ENCODE peak calls at places on chromosomes 1 and 21, in eight cellular contexts. E, C, S, W, I, V, T and L are unnamed samples.

GRCh38 chr21:37208056-37208705 is 59.0 kb downstream of the VPS26C start:
- DNase-seq in E (peak), C (peak), S (no peak), W (no peak), I (no peak), V (no peak), T (peak), L (peak)

GRCh38 chr1:160342520-160342919 is 530 bp downstream of the COPA start:
- DNase-seq in E (no peak), C (no peak), S (no peak), W (no peak), I (no peak), V (no peak), T (no peak), L (no peak)

GRCh38 chr1:87612966-87613365 is 284.3 kb downstream of the LMO4 start:
- DNase-seq in E (no peak), C (no peak), S (no peak), W (no peak), I (no peak), V (no peak), T (no peak), L (no peak)

GRCh38 chr1:208829601-208830000 is 585.4 kb upstream of the PLXNA2 start:
- DNase-seq in E (no peak), C (no peak), S (no peak), W (no peak), I (no peak), V (no peak), T (no peak), L (no peak)

GRCh38 chr1:18921506-18922251 is 19.3 kb upstream of the ALDH4A1 start:
- DNase-seq in E (no peak), C (no peak), S (no peak), W (no peak), I (no peak), V (no peak), T (no peak), L (no peak)

GRCh38 chr1:16017461-16018303 is at the start of gene HSPB7:
- DNase-seq in E (peak), C (no peak), S (no peak), W (peak), I (no peak), V (no peak), T (no peak), L (peak)

GRCh38 chr1:110583505-110583904 is 22.7 kb downstream of the KCNA2 start:
- DNase-seq in E (no peak), C (no peak), S (no peak), W (no peak), I (no peak), V (no peak), T (no peak), L (no peak)

GRCh38 chr1:15714438-15715136 is 21.5 kb upstream of the SLC25A34 start:
- DNase-seq in E (no peak), C (no peak), S (no peak), W (peak), I (no peak), V (no peak), T (no peak), L (no peak)

GRCh38 chr1:1259948-1260614 is 13.6 kb upstream of the C1QTNF12 start:
- DNase-seq in E (no peak), C (no peak), S (no peak), W (no peak), I (no peak), V (no peak), T (no peak), L (no peak)

GRCh38 chr1:2528966-2529750 is 905 bp downstream of the HES5 start:
- DNase-seq in E (peak), C (no peak), S (no peak), W (no peak), I (no peak), V (peak), T (no peak), L (peak)

GRCh38 chr1:110605901-110606783 is at the start of gene KCNA2:
- DNase-seq in E (no peak), C (no peak), S (no peak), W (no peak), I (no peak), V (peak), T (no peak), L (peak)

GRCh38 chr1:23913212-23913880 is at the start of gene CNR2:
- DNase-seq in E (no peak), C (no peak), S (no peak), W (no peak), I (no peak), V (no peak), T (no peak), L (no peak)

GRCh38 chr1:116147972-116148371 is 36.8 kb downstream of the MAB21L3 start:
- DNase-seq in E (no peak), C (no peak), S (no peak), W (no peak), I (no peak), V (no peak), T (no peak), L (no peak)

GRCh38 chr1:203104789-203105188 is 19.0 kb upstream of the MYOG start:
- DNase-seq in E (no peak), C (no peak), S (no peak), W (no peak), I (no peak), V (no peak), T (no peak), L (no peak)

GRCh38 chr1:24966121-24966723 is 36.1 kb upstream of the RUNX3 start:
- DNase-seq in E (no peak), C (no peak), S (no peak), W (no peak), I (no peak), V (no peak), T (no peak), L (no peak)

GRCh38 chr1:12435639-12436344 is 182.2 kb downstream of the DHRS3 start:
- DNase-seq in E (no peak), C (no peak), S (no peak), W (peak), I (no peak), V (no peak), T (peak), L (no peak)

GRCh38 chr1:84146375-84147032 is 2.4 kb downstream of the PRKACB start:
- DNase-seq in E (no peak), C (no peak), S (no peak), W (peak), I (peak), V (no peak), T (no peak), L (no peak)

GRCh38 chr1:56672579-56672978 is 27.5 kb downstream of the PRKAA2 start:
- DNase-seq in E (no peak), C (no peak), S (no peak), W (no peak), I (no peak), V (no peak), T (no peak), L (no peak)

GRCh38 chr1:114153051-114153620 is 533 bp downstream of the SYT6 start:
- DNase-seq in E (no peak), C (no peak), S (peak), W (no peak), I (no peak), V (no peak), T (no peak), L (no peak)

GRCh38 chr1:84541679-84542078 is 32.6 kb downstream of the CTBS start:
- DNase-seq in E (no peak), C (no peak), S (no peak), W (no peak), I (peak), V (no peak), T (no peak), L (peak)

GRCh38 chr1:2981388-2981787 is 39.9 kb upstream of the ACTRT2 start:
- DNase-seq in E (no peak), C (no peak), S (no peak), W (no peak), I (no peak), V (no peak), T (no peak), L (no peak)

GRCh38 chr21:44006656-44007055 is 5.5 kb upstream of the TRAPPC10 start:
- DNase-seq in E (no peak), C (no peak), S (no peak), W (peak), I (no peak), V (no peak), T (no peak), L (no peak)

GRCh38 chr1:169796411-169796810 is 1.7 kb upstream of the METTL18 start:
- DNase-seq in E (no peak), C (no peak), S (no peak), W (no peak), I (no peak), V (no peak), T (no peak), L (no peak)
- H3K27ac ChIP-seq in E (no peak), C (no peak), S (no peak), W (no peak), I (no peak), V (no peak), T (peak), L (no peak)

DNA sequence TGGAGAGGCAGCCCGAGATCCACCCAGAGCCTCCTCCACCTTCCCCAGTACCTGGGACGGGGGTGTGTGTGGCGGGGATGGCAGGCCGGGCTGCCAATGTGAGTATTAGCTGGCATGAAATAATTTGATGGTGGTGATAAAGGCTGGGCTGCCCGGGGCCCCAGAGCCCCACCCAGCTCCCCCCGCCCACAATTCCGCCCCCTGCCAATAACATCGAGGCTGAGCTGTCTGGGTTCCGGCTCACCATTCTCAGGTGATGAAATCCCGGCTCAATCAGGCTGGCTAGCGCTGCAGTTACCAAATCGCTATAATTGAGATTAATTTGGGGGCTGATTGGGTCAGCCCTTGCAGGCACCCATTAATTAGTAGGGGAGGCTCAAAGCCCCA is 103.8 kb upstream of the CASZ1 start:
- DNase-seq in E (no peak), C (no peak), S (no peak), W (no peak), I (no peak), V (no peak), T (no peak), L (no peak)
- TF ChIP-seq RAD21 in E (no peak), C (no peak), S (no peak), W (no peak), I (no peak), V (no peak), T (no peak), L (no peak)

DNA sequence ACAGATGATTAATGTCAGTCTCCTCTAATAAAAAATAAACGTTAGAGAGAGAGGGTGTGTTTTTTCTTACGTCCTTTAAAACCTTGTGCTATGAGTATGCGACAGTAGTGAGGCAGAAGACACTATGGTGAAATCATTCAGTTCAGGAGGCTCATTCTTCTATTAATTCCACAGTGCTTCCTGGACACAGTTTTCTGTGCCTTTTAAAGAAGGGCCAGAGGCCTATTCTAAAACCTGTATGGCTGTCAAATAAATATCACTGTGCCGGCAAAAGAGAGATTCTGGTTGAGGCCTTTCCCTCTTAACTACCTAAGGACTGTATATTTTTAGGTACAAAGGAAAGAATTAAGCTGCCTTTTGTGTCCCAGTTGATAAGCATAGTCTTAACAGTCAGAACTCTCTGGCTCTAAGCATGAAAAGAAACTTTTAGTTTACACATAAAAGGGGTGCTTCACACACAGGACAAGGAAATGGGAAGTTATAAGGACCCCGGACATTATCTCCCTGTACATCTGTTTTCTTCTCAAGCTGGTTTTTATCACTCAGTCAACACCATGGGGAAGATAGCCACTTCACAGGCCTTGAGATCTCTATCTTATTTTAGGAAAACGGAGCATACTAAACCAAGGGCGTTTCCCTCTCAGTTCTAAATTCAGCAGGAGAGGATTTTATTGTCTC is 71.2 kb upstream of the HSPA13 start:
- DNase-seq in E (peak), C (no peak), S (no peak), W (no peak), I (no peak), V (no peak), T (peak), L (no peak)
- H3K27ac ChIP-seq in E (peak), C (no peak), S (no peak), W (no peak), I (no peak), V (no peak), T (peak), L (no peak)

GRCh38 chr1:39567302-39567701 is 9.3 kb downstream of the PABPC4 start:
- DNase-seq in E (peak), C (no peak), S (no peak), W (no peak), I (no peak), V (no peak), T (no peak), L (no peak)
- TF ChIP-seq RAD21 in E (no peak), C (no peak), S (no peak), W (no peak), I (no peak), V (no peak), T (no peak), L (no peak)

DNA sequence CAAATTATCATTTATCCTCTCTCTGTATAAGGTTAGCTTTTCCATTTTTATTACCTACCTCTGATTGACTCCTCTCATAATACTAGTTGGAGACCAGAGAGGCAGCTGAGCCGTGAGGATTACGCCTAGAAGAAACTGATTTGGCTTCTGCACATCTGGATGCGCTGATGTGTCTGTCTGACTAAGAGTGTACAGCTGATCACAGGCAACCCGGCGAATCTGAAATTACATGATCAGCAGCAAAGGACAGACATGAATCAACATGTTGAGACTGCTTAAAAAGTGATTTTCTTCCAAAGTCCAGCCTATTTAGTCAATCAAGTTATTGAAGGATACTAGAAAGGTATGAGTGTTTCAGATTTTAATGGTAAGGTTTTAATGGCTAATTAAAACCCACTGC is 81.2 kb downstream of the PCSK9 start:
- DNase-seq in E (no peak), C (no peak), S (no peak), W (no peak), I (no peak), V (no peak), T (no peak), L (no peak)
- H3K27ac ChIP-seq in E (no peak), C (no peak), S (no peak), W (no peak), I (no peak), V (no peak), T (no peak), L (no peak)

DNA sequence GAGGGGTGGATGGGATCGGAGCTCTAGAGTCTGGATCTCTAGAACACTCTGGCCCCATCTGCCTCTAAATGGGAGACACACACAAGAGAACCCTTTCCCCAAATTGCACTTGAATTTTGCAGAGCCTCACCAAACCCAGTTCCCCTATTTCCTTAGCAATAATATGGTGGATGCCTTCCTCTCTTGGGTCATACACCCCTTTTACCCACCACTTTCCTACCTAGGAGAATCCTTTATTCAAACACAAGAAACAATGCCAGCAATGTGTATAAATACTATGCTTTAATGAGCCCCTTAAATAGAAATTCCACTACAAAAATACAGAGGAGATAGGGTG is 753 bp upstream of the SF3B4 start:
- DNase-seq in E (no peak), C (no peak), S (no peak), W (no peak), I (no peak), V (no peak), T (no peak), L (no peak)
- TF ChIP-seq RAD21 in E (no peak), C (no peak), S (no peak), W (no peak), I (no peak), V (no peak), T (no peak), L (no peak)

DNA sequence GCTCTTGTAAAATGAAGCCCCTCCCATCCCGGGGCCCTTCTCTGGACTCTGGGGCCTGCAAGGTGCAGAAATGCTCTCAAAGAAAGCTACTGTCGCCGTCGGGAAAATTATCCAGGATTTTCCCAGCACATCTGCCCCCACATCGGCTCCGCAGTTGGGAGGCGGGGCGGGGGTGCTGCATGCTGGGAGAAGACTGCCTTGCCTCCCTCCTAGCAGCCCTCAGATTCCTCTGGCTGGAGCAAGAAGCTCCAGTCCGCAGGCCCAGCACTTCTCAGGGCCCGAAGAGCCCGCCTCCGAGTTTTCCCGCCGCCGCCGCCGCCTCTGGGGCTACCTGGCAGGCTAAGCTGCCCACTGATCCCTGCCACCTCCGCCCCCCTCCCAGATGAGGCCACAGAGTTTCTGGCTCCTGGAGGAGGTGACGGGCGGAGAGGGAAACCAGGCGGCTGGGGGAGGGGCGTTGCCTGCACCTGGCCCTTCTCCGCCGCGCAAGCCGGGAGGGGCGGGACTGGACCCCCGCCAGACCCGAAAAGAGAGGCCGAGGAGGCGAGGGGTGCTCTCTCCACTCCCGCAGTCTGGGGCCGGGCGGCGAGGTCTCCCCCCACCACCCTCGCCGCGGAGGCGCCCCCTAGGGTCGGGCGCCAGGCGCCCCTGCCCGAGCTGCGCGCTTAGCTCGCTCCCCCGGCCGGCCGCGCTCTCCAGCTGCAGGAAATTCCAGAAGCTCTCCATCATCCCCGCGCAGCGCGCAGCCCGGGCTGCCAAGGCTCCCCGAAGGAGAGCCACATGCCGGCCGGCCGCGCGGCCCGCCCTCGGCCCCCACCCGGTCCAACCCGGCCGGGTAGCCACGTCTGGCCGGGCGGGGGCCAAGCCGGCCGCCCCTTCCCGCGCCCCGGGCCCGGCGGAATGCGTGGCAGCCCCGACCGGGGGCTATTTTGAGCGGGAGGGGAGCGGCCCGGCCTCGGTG is 28.8 kb downstream of the AHDC1 start:
- DNase-seq in E (peak), C (no peak), S (peak), W (peak), I (no peak), V (no peak), T (no peak), L (peak)
- H3K27ac ChIP-seq in E (peak), C (peak), S (peak), W (peak), I (no peak), V (peak), T (no peak), L (peak)

DNA sequence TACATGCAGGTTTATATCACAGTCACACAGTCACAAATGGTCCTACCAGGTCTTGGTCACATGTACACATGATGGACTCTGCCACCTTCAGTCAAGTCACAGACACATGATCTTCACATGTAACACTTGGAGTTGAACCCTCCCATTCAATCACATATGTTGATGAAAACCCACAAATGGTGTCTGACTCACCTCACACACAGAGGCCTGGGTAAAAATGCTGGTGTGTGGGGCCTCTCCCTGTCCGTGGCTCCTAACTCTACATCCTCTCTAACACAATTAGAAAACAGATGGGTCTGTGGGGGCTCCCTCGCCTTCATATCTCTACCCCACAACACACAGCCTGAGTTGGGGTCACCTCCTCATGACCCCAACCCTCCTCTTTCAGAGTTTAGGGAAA is 27.9 kb downstream of the RIMS3 start:
- DNase-seq in E (no peak), C (no peak), S (no peak), W (no peak), I (no peak), V (no peak), T (no peak), L (no peak)
- TF ChIP-seq RAD21 in E (no peak), C (no peak), S (no peak), W (no peak), I (no peak), V (no peak), T (no peak), L (no peak)

GRCh38 chr1:111624382-111624781 is 4.8 kb downstream of the RAP1A start:
- DNase-seq in E (no peak), C (no peak), S (no peak), W (no peak), I (no peak), V (no peak), T (peak), L (no peak)

GRCh38 chr1:111629190-111629954 is 9.8 kb downstream of the RAP1A start:
- DNase-seq in E (no peak), C (no peak), S (no peak), W (no peak), I (no peak), V (no peak), T (no peak), L (no peak)

GRCh38 chr1:111622166-111622565 is 2.6 kb downstream of the RAP1A start:
- DNase-seq in E (no peak), C (no peak), S (no peak), W (no peak), I (no peak), V (no peak), T (no peak), L (no peak)

GRCh38 chr1:111628153-111628552 is 8.6 kb downstream of the RAP1A start:
- DNase-seq in E (no peak), C (no peak), S (no peak), W (no peak), I (no peak), V (no peak), T (no peak), L (no peak)

GRCh38 chr1:111625263-111625662 is 5.7 kb downstream of the RAP1A start:
- DNase-seq in E (no peak), C (no peak), S (no peak), W (no peak), I (no peak), V (no peak), T (no peak), L (no peak)
- H3K27ac ChIP-seq in E (peak), C (no peak), S (no peak), W (no peak), I (no peak), V (no peak), T (no peak), L (no peak)